ENCODE peak calls at places on chromosome 5, in eight cellular contexts. P, Q, C, B, E, V, N and S are unnamed samples.

GRCh38 chr5:132447196-132447595 is 43.4 kb downstream of the IRF1 start:
- DNase-seq in P (no peak), Q (no peak), C (no peak), B (peak), E (no peak), V (no peak), N (no peak), S (peak)

GRCh38 chr5:178555771-178556211 is 34.4 kb downstream of the COL23A1 start:
- DNase-seq in P (no peak), Q (no peak), C (no peak), B (peak), E (no peak), V (no peak), N (no peak), S (no peak)

GRCh38 chr5:88792144-88792840 is 90.7 kb downstream of the MEF2C start:
- DNase-seq in P (no peak), Q (peak), C (no peak), B (no peak), E (no peak), V (no peak), N (no peak), S (no peak)

GRCh38 chr5:35884125-35884788 is 27.6 kb downstream of the IL7R start:
- DNase-seq in P (peak), Q (peak), C (no peak), B (no peak), E (no peak), V (no peak), N (no peak), S (no peak)

GRCh38 chr5:150851039-150851438 is 4.7 kb downstream of the IRGM start:
- DNase-seq in P (no peak), Q (no peak), C (no peak), B (no peak), E (no peak), V (no peak), N (no peak), S (no peak)

GRCh38 chr5:38651806-38652205 is 95.4 kb upstream of the LIFR start:
- DNase-seq in P (no peak), Q (no peak), C (no peak), B (no peak), E (no peak), V (no peak), N (no peak), S (no peak)

GRCh38 chr5:133700251-133700650 is 87.9 kb upstream of the FSTL4 start:
- DNase-seq in P (no peak), Q (no peak), C (no peak), B (peak), E (no peak), V (no peak), N (no peak), S (no peak)

GRCh38 chr5:675876-676698 is 17.1 kb downstream of the TPPP start:
- DNase-seq in P (no peak), Q (no peak), C (no peak), B (peak), E (no peak), V (no peak), N (no peak), S (peak)

GRCh38 chr5:127943061-127943371 is 140.6 kb upstream of the SLC12A2 start:
- DNase-seq in P (peak), Q (no peak), C (no peak), B (no peak), E (no peak), V (no peak), N (no peak), S (no peak)

GRCh38 chr5:176381423-176381822 is 7.0 kb downstream of the NOP16 start:
- DNase-seq in P (no peak), Q (no peak), C (no peak), B (peak), E (no peak), V (no peak), N (no peak), S (no peak)

GRCh38 chr5:13731229-13731628 is 213.3 kb downstream of the DNAH5 start:
- DNase-seq in P (no peak), Q (no peak), C (no peak), B (no peak), E (no peak), V (no peak), N (no peak), S (no peak)

GRCh38 chr5:131067596-131067995 is 97.5 kb downstream of the HINT1 start:
- DNase-seq in P (no peak), Q (no peak), C (no peak), B (no peak), E (no peak), V (no peak), N (no peak), S (no peak)

GRCh38 chr5:136420168-136420916 is 55.0 kb upstream of the TRPC7 start:
- DNase-seq in P (no peak), Q (no peak), C (no peak), B (no peak), E (no peak), V (no peak), N (no peak), S (no peak)

GRCh38 chr5:140785905-140786686 is at the start of gene PCDHA1:
- DNase-seq in P (no peak), Q (no peak), C (no peak), B (no peak), E (no peak), V (no peak), N (no peak), S (no peak)

GRCh38 chr5:111144352-111144930 is 52.3 kb downstream of the WDR36 start:
- DNase-seq in P (peak), Q (peak), C (peak), B (no peak), E (no peak), V (no peak), N (no peak), S (no peak)

GRCh38 chr5:122704247-122705036 is 70.4 kb upstream of the SNX2 start:
- DNase-seq in P (peak), Q (peak), C (no peak), B (no peak), E (no peak), V (no peak), N (no peak), S (no peak)

GRCh38 chr5:72954389-72954788 is 1.5 kb upstream of the FCHO2 start:
- DNase-seq in P (no peak), Q (no peak), C (no peak), B (no peak), E (no peak), V (no peak), N (no peak), S (no peak)

GRCh38 chr5:175707751-175708375 is 50.0 kb downstream of the HRH2 start:
- DNase-seq in P (no peak), Q (no peak), C (no peak), B (peak), E (no peak), V (no peak), N (no peak), S (no peak)

GRCh38 chr5:154714271-154714986 is 40.7 kb upstream of the LARP1 start:
- DNase-seq in P (peak), Q (peak), C (peak), B (no peak), E (no peak), V (peak), N (no peak), S (no peak)

GRCh38 chr5:64015824-64016223 is 53.6 kb upstream of the HTR1A start:
- DNase-seq in P (no peak), Q (no peak), C (no peak), B (no peak), E (no peak), V (no peak), N (no peak), S (no peak)

GRCh38 chr5:154778534-154778933 is 23.4 kb downstream of the LARP1 start:
- DNase-seq in P (no peak), Q (no peak), C (no peak), B (no peak), E (no peak), V (no peak), N (no peak), S (no peak)

GRCh38 chr5:127586371-127586770 is 62.5 kb upstream of the CTXN3 start:
- DNase-seq in P (peak), Q (peak), C (peak), B (no peak), E (no peak), V (no peak), N (no peak), S (no peak)

GRCh38 chr5:175743676-175744210 is 85.9 kb downstream of the HRH2 start:
- DNase-seq in P (no peak), Q (peak), C (no peak), B (no peak), E (no peak), V (no peak), N (no peak), S (no peak)

GRCh38 chr5:154806176-154806575 is 44.2 kb downstream of the FAXDC2 start:
- DNase-seq in P (no peak), Q (no peak), C (no peak), B (no peak), E (no peak), V (no peak), N (no peak), S (no peak)

GRCh38 chr5:96243862-96244261 is 189.2 kb downstream of the PCSK1 start:
- DNase-seq in P (no peak), Q (no peak), C (no peak), B (no peak), E (no peak), V (no peak), N (no peak), S (no peak)

GRCh38 chr5:6013496-6013895 is 364.9 kb downstream of the MED10 start:
- DNase-seq in P (no peak), Q (no peak), C (no peak), B (no peak), E (no peak), V (no peak), N (no peak), S (no peak)

GRCh38 chr5:5419291-5420210 is 2.9 kb upstream of the ICE1 start:
- DNase-seq in P (peak), Q (peak), C (peak), B (no peak), E (no peak), V (peak), N (no peak), S (no peak)

GRCh38 chr5:36950586-36951457 is 74.3 kb downstream of the NIPBL start:
- DNase-seq in P (no peak), Q (peak), C (no peak), B (no peak), E (no peak), V (no peak), N (no peak), S (no peak)

GRCh38 chr5:12292610-12293204 is 388.5 kb upstream of the CTNND2 start:
- DNase-seq in P (peak), Q (no peak), C (no peak), B (no peak), E (no peak), V (no peak), N (no peak), S (no peak)

GRCh38 chr5:37308796-37309195 is 59.6 kb upstream of the CPLANE1 start:
- DNase-seq in P (no peak), Q (peak), C (no peak), B (no peak), E (no peak), V (no peak), N (no peak), S (no peak)

GRCh38 chr5:74017112-74017511 is 391.1 kb downstream of the ARHGEF28 start:
- DNase-seq in P (no peak), Q (no peak), C (no peak), B (no peak), E (no peak), V (no peak), N (no peak), S (no peak)

GRCh38 chr5:107670927-107671741 is at the start of gene EFNA5:
- DNase-seq in P (peak), Q (peak), C (peak), B (peak), E (no peak), V (peak), N (no peak), S (peak)

GRCh38 chr5:107669543-107670027 is 1.2 kb downstream of the EFNA5 start:
- DNase-seq in P (peak), Q (peak), C (peak), B (peak), E (no peak), V (peak), N (peak), S (no peak)

GRCh38 chr5:107668154-107668932 is 2.4 kb downstream of the EFNA5 start:
- DNase-seq in P (no peak), Q (no peak), C (no peak), B (no peak), E (no peak), V (no peak), N (no peak), S (no peak)

GRCh38 chr5:107670028-107670926 is 460 bp downstream of the EFNA5 start:
- DNase-seq in P (peak), Q (peak), C (peak), B (peak), E (no peak), V (peak), N (no peak), S (no peak)

DNA sequence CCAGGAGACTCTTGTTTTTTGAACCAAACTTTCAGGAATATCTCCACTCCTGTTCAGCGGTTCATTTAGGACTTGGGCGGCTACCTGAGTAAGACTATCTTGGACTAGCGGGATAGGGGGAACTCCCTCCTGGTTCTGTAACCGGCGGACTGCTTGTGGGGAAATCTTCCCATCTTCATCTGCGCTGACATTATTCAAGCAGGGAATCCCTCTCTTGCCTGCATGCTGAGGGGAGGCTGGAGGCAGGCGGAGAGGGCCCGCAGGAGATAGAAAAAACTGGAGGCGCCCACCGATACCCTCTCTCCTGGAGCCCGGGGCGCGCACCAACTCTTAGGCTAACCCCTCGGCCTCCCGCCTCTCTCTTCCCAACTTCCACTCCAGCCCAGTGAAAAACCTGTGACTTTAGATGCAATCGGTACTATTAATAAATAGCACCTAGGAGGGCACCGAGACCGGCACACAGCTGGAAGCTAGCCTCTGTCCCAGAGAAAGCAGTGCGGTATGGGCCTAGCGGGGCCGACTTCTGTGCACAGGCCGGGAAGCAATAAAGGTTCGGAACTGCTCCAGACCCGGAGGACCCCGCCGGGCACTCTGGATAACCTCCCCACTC is 1.7 kb downstream of the EFNA5 start:
- DNase-seq in P (no peak), Q (peak), C (no peak), B (peak), E (no peak), V (no peak), N (no peak), S (no peak)
- TF ChIP-seq CTCF in P (no peak), Q (no peak), C (no peak), B (no peak), E (peak), V (no peak), N (no peak), S (no peak)

GRCh38 chr5:139268364-139269202 is 25.0 kb upstream of the MATR3 start:
- DNase-seq in P (peak), Q (peak), C (no peak), B (no peak), E (no peak), V (no peak), N (no peak), S (no peak)
- TF ChIP-seq CTCF in P (no peak), Q (peak), C (no peak), B (no peak), E (no peak), V (no peak), N (no peak), S (no peak)

GRCh38 chr5:77663081-77663863 is 24.8 kb upstream of the OTP start:
- DNase-seq in P (no peak), Q (no peak), C (no peak), B (no peak), E (no peak), V (no peak), N (no peak), S (no peak)

GRCh38 chr5:77658662-77659061 is 20.1 kb upstream of the OTP start:
- DNase-seq in P (no peak), Q (no peak), C (no peak), B (no peak), E (no peak), V (no peak), N (no peak), S (no peak)

DNA sequence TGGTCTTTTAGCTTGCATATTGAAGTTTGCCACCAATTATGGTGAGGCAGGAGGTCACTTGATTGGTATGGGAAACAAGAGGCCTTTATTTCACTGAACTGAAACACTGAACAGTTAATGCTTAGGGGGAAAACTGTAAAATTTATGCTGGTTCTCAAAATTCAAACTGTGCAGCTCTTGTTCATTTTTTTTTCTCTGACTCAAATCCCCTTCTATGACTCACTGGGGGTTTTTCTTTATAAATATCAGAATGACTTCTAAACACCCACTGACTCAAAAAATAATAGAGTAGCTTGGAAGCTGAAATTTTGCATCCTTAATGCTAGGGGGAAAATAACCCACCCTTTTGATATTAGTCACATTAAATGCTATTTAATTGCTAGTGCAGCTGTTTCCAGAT is 24.1 kb upstream of the OTP start:
- DNase-seq in P (peak), Q (no peak), C (peak), B (no peak), E (no peak), V (no peak), N (no peak), S (no peak)
- TF ChIP-seq CTCF in P (no peak), Q (no peak), C (no peak), B (no peak), E (no peak), V (no peak), N (no peak), S (no peak)

DNA sequence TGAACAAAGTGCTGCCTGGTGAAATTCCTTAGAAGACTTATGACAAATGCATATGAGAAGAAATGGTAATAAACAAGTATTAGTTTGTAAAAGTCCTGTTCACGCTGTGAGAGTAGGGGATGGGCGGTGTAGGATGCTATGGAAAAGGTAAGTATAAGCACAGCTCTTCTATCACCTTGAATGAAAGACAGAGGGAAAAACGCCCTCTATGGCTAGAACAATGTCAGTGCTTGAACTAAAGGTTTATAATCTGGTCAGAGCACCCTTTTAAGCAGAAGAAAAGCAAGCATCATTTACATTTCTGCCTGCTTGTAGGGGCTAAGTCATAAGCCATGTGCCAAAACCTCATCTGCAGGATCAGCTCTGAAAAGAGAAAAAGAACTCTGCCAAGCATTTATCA is 115.2 kb downstream of the LHFPL2 start:
- DNase-seq in P (peak), Q (peak), C (peak), B (no peak), E (no peak), V (no peak), N (no peak), S (no peak)
- TF ChIP-seq CTCF in P (peak), Q (peak), C (peak), B (peak), E (peak), V (no peak), N (no peak), S (no peak)

DNA sequence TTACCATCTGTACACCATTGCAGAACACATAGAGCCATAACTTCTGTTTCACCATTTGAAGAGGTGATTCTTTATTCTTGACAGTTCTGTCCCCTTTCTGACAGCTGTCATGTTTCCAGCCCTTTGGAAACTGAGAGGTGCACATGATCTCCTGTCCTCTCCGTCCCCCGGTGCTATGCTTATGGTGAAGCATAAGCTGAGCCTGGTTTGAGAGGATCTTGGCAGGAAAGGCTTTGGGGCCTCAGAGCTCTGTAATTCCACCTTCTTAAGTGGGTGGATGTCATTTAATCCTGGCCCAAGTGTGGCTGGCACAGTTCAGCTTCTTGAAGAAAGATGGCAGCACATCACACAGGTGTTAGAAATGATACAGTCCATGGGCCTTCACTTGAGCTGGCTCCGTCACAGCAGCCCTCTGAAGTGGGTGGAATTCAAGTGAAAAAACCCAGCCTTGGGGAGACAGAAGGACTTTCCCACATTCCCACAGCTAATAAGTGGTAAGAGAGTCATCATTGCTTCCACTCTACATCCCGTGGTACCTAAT is 30.7 kb upstream of the GRPEL2 start:
- DNase-seq in P (no peak), Q (no peak), C (no peak), B (no peak), E (no peak), V (no peak), N (no peak), S (no peak)
- TF ChIP-seq CTCF in P (no peak), Q (no peak), C (no peak), B (no peak), E (peak), V (no peak), N (no peak), S (no peak)

DNA sequence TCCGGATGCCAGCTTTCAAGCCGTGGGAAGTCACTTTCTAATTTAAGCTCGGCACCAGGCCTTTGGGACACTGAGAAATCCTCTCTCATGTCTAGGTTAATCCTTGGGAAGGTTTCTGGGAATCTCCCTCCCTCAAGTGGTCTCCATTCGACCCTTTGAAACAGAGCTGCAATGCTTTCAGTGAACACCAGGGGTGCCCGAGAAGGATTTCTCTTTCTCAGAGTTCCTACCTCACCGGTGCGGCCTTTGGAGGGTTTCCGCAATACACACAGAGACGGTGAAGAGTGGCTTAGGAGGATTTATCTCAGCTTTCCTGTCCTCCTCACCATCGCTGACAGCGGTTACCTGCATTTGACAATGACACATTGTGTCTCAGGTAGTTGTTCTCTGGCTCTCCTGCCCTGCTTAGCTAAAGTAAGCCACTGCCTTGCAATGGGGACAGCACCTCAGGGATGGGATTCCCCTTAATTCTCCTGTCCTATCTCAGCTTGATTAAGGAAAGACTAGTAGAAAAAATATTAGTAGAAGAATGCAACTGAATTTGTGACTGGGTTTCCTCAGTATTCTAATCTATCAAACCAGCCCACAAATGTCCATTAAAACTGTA is 180.6 kb downstream of the GABRG2 start:
- DNase-seq in P (no peak), Q (no peak), C (no peak), B (no peak), E (no peak), V (no peak), N (no peak), S (no peak)
- TF ChIP-seq CTCF in P (peak), Q (peak), C (no peak), B (no peak), E (no peak), V (no peak), N (peak), S (no peak)

GRCh38 chr5:149434162-149435014 is 55.3 kb upstream of the IL17B start:
- DNase-seq in P (peak), Q (peak), C (peak), B (peak), E (no peak), V (peak), N (peak), S (peak)
- TF ChIP-seq CTCF in P (peak), Q (peak), C (peak), B (peak), E (peak), V (peak), N (peak), S (peak)